ENCODE peak calls at places on chromosomes 1 and 21, in six cellular contexts. W is fibroblast of lung, A is IMR-90, L is breast epithelium, S is body of pancreas, Q is heart left ventricle. F is an unnamed sample.

GRCh38 chr1:49906365-49906764 is 117.4 kb downstream of the AGBL4 start:
- DNase-seq in L (no peak), S (no peak), A (no peak), W (no peak), Q (no peak), F (no peak)

GRCh38 chr1:184792450-184792969 is 37.9 kb upstream of the EDEM3 start:
- DNase-seq in W (peak; percentile 98), L (no peak), Q (peak; percentile 32), S (peak; percentile 95), A (peak; percentile 99), F (peak; percentile 49)

GRCh38 chr21:18424250-18424649 is 20.7 kb upstream of the TMPRSS15 start:
- DNase-seq in L (no peak), A (no peak), W (no peak), Q (no peak), S (no peak), F (no peak)

GRCh38 chr1:213014642-213015041 is 1.0 kb downstream of the ANGEL2 start:
- DNase-seq in W (peak; percentile 24), A (peak; percentile 13), Q (no peak), L (no peak), S (no peak), F (no peak)

GRCh38 chr1:241640867-241641542 is 836 bp upstream of the CHML start:
- DNase-seq in L (no peak), A (no peak), S (no peak), W (no peak), Q (no peak), F (no peak)

GRCh38 chr1:167489581-167490340 is 28.6 kb downstream of the CD247 start:
- DNase-seq in S (no peak), Q (no peak), L (no peak), W (no peak), A (no peak), F (no peak)

GRCh38 chr1:162357681-162358266 is 18.9 kb downstream of the SPATA46 start:
- DNase-seq in A (peak; percentile 31), Q (no peak), L (no peak), W (peak; percentile 51), S (no peak), F (no peak)

GRCh38 chr1:174157157-174157806 is 2.0 kb upstream of the RABGAP1L start:
- DNase-seq in L (no peak), A (no peak), S (no peak), W (no peak), Q (no peak), F (no peak)

GRCh38 chr1:15678578-15678977 is 5.5 kb upstream of the PLEKHM2 start:
- DNase-seq in L (no peak), Q (no peak), S (no peak), A (peak; percentile 81), W (peak; percentile 41), F (no peak)

GRCh38 chr1:90480271-90480835 is 236.7 kb downstream of the BARHL2 start:
- DNase-seq in Q (no peak), W (no peak), A (no peak), L (no peak), S (no peak), F (no peak)

GRCh38 chr1:93847811-93848288 is 31.2 kb downstream of the DNTTIP2 start:
- DNase-seq in S (peak; percentile 66), L (peak; percentile 67), A (peak; percentile 60), Q (peak; percentile 75), W (peak; percentile 65), F (peak; percentile 70)

GRCh38 chr1:96559707-96560588 is 161.6 kb upstream of the PTBP2 start:
- DNase-seq in S (no peak), W (peak; percentile 98), A (peak; percentile 99), L (no peak), Q (no peak), F (no peak)

GRCh38 chr21:28900481-28900880 is 92.2 kb downstream of the LTN1 start:
- DNase-seq in A (no peak), Q (no peak), S (no peak), W (no peak), L (no peak), F (no peak)

GRCh38 chr1:184482113-184482512 is 95.3 kb downstream of the C1orf21 start:
- DNase-seq in W (peak; percentile 88), L (no peak), Q (peak; percentile 79), S (no peak), A (peak; percentile 44), F (peak; percentile 44)

GRCh38 chr1:93690341-93690740 is 8.7 kb upstream of the BCAR3 start:
- DNase-seq in S (no peak), A (no peak), W (no peak), Q (no peak), L (no peak), F (no peak)

GRCh38 chr1:112501810-112502641 is 6.7 kb upstream of the WNT2B start:
- DNase-seq in Q (peak; percentile 78), A (peak; percentile 54), L (peak; percentile 69), W (peak; percentile 71), S (peak; percentile 62), F (peak; percentile 77)

GRCh38 chr1:108636876-108637275 is 24.0 kb downstream of the HENMT1 start:
- DNase-seq in W (no peak), S (no peak), L (no peak), Q (no peak), A (no peak), F (no peak)

GRCh38 chr1:97461782-97462181 is 459.1 kb downstream of the DPYD start:
- DNase-seq in S (no peak), L (no peak), Q (no peak), A (no peak), W (no peak), F (no peak)

GRCh38 chr21:46428987-46429710 is 29.5 kb upstream of the DIP2A start:
- DNase-seq in L (no peak), A (no peak), W (no peak), Q (no peak), S (no peak), F (no peak)

GRCh38 chr21:46078984-46079356 is 18.9 kb upstream of the COL6A2 start:
- DNase-seq in S (peak; percentile 14), L (no peak), A (no peak), W (no peak), Q (no peak), F (no peak)

GRCh38 chr1:172286629-172287076 is 133.8 kb upstream of the C1orf105 start:
- DNase-seq in Q (no peak), W (peak; percentile 94), L (no peak), S (no peak), A (peak; percentile 86), F (no peak)

GRCh38 chr1:209389258-209389657 is 194.3 kb upstream of the CAMK1G start:
- DNase-seq in W (peak; percentile 67), Q (no peak), S (no peak), L (no peak), A (peak; percentile 94), F (no peak)

GRCh38 chr21:34812510-34813265 is 143.9 kb downstream of the CLIC6 start:
- DNase-seq in W (peak; percentile 94), L (no peak), S (no peak), Q (no peak), A (peak; percentile 99), F (no peak)

GRCh38 chr1:23838401-23838866 is 13.2 kb upstream of the HMGCL start:
- DNase-seq in S (peak; percentile 66), W (peak; percentile 21), Q (peak; percentile 63), L (peak; percentile 65), A (peak; percentile 13), F (peak; percentile 73)

GRCh38 chr1:87149166-87150065 is 179.3 kb upstream of the LMO4 start:
- DNase-seq in W (peak; percentile 51), Q (no peak), A (peak; percentile 72), L (no peak), S (no peak), F (no peak)

GRCh38 chr1:109275706-109276345 is 7.1 kb downstream of the PSRC1 start:
- DNase-seq in W (no peak), A (peak; percentile 75), Q (no peak), L (no peak), S (no peak), F (no peak)

GRCh38 chr1:240091614-240092300 is at the start of gene FMN2:
- DNase-seq in Q (peak; percentile 20), W (no peak), A (peak; percentile 49), L (no peak), S (no peak), F (no peak)

GRCh38 chr21:41112740-41113692 is 54.9 kb upstream of the BACE2 start:
- DNase-seq in L (peak; percentile 62), W (peak; percentile 81), Q (no peak), A (peak; percentile 79), S (no peak), F (peak; percentile 14)

GRCh38 chr1:4256351-4256750 is 356.3 kb upstream of the C1orf174 start:
- DNase-seq in L (no peak), Q (no peak), W (no peak), S (no peak), A (no peak), F (no peak)
- H3K9me3 ChIP-seq in L (peaks cover 7% of the 10 kb centered on the region), Q (peaks cover 13% of the 10 kb centered on the region), W (no peaks in the 10 kb centered on the region), S (no peaks in the 10 kb centered on the region), A (peaks cover 16% of the 10 kb centered on the region), F (peaks cover 14% of the 10 kb centered on the region)

DNA sequence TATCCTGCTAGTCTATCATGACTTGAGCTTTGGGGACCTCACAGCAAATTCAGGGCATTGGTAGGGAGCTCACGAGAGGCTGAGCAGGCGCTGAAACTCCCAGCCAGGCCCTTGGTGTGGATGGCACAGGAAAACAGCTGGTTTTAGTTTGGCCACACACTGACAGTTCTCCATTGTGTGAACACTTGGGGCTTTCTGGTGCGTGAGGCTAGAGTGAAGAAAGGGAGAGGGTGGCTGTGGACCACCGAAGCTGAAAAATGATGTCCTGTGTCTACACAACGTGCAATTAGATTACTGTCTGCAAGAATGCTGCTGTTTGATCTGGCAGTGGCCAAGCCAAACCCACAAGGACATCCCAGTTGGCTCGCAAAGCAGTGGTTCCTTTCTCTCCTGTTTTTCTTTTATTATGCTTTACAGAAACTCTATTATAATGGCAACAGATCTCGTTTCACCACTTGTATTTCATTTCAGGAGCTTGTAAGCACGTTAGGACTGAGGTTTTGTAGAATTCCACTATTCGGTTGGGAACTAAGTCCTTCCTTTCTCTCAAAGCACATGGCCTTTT is 58.9 kb downstream of the ERG start:
- DNase-seq in W (no peak), A (no peak), L (no peak), Q (no peak), S (no peak), F (no peak)
- H3K4me3 ChIP-seq in W (no peak overlapping the region), A (no peak overlapping the region), L (no peak overlapping the region), Q (no peak overlapping the region), S (no peak overlapping the region), F (no peak overlapping the region)

GRCh38 chr21:36073181-36073580 is 3.4 kb downstream of the CBR1 start:
- DNase-seq in A (no peak), W (no peak), L (no peak), Q (no peak), S (no peak), F (no peak)

GRCh38 chr21:36075953-36076352 is 6.1 kb downstream of the CBR1 start:
- DNase-seq in L (no peak), Q (no peak), A (no peak), S (no peak), W (no peak), F (no peak)

GRCh38 chr21:36072453-36073167 is 2.8 kb downstream of the CBR1 start:
- DNase-seq in Q (no peak), W (no peak), L (no peak), S (no peak), A (no peak), F (no peak)

GRCh38 chr21:36076878-36077658 is 7.2 kb downstream of the CBR1 start:
- DNase-seq in L (no peak), W (no peak), Q (no peak), S (no peak), A (no peak), F (no peak)

GRCh38 chr21:36075171-36075570 is 5.3 kb downstream of the CBR1 start:
- DNase-seq in S (no peak), A (no peak), L (no peak), Q (no peak), W (no peak), F (no peak)
- H3K27ac ChIP-seq in S (no peak overlapping the region), A (no peak overlapping the region), L (peak overlapping the region; percentile 28), Q (no peak overlapping the region), W (no peak overlapping the region), F (no peak overlapping the region)

GRCh38 chr1:67256291-67257172 is 51.1 kb upstream of the IL12RB2 start:
- DNase-seq in W (peak; percentile 33), L (no peak), A (no peak), Q (no peak), S (no peak), F (no peak)
- H3K9me3 ChIP-seq in W (no peaks in the 10 kb centered on the region), L (no peaks in the 10 kb centered on the region), A (no peaks in the 10 kb centered on the region), Q (no peaks in the 10 kb centered on the region), S (no peaks in the 10 kb centered on the region), F (no peaks in the 10 kb centered on the region)